ENCODE peak calls at places on chromosomes 16 and 17, in eight cellular contexts. One of them, this sample, is unnamed.
A peak's percentile ranks its signal among the peaks of the same experiment; 100 is the strongest.

GRCh38 chr17:48530887-48531272 is at the start of gene HOXB1:
- DNase-seq in upper lobe of right lung: no peak
- DNase-seq in cardiac muscle cell: no peak
- DNase-seq in AG04450: no peak
- DNase-seq in ovary: no peak
- DNase-seq in fibroblast of lung: no peak
- DNase-seq in tibial nerve: no peak
- DNase-seq in GM23248: no peak
- DNase-seq in this sample: no peak

GRCh38 chr16:67781548-67781921 is 24.8 kb downstream of the RANBP10 start:
- DNase-seq in upper lobe of right lung: no peak
- DNase-seq in cardiac muscle cell: no peak
- DNase-seq in AG04450: no peak
- DNase-seq in ovary: no peak
- DNase-seq in fibroblast of lung: peak; percentile 16
- DNase-seq in tibial nerve: no peak
- DNase-seq in GM23248: no peak
- DNase-seq in this sample: no peak

GRCh38 chr17:4147751-4148310 is 4.8 kb downstream of the CYB5D2 start:
- DNase-seq in upper lobe of right lung: no peak
- DNase-seq in cardiac muscle cell: no peak
- DNase-seq in AG04450: no peak
- DNase-seq in ovary: no peak
- DNase-seq in fibroblast of lung: no peak
- DNase-seq in tibial nerve: no peak
- DNase-seq in GM23248: peak; percentile 50
- DNase-seq in this sample: no peak

GRCh38 chr16:67459066-67459857 is 21.7 kb downstream of the ATP6V0D1 start:
- DNase-seq in upper lobe of right lung: peak; percentile 82
- DNase-seq in cardiac muscle cell: peak; percentile 88
- DNase-seq in AG04450: no peak
- DNase-seq in ovary: no peak
- DNase-seq in fibroblast of lung: no peak
- DNase-seq in tibial nerve: no peak
- DNase-seq in GM23248: peak; percentile 33
- DNase-seq in this sample: no peak

GRCh38 chr16:14284930-14285541 is 213.9 kb downstream of the MRTFB start:
- DNase-seq in upper lobe of right lung: peak; percentile 86
- DNase-seq in cardiac muscle cell: peak; percentile 71
- DNase-seq in AG04450: peak; percentile 27
- DNase-seq in ovary: no peak
- DNase-seq in fibroblast of lung: no peak
- DNase-seq in tibial nerve: peak; percentile 41
- DNase-seq in GM23248: peak; percentile 86
- DNase-seq in this sample: peak; percentile 61

GRCh38 chr17:59498421-59499307 is 66.7 kb upstream of the DHX40 start:
- DNase-seq in upper lobe of right lung: no peak
- DNase-seq in cardiac muscle cell: no peak
- DNase-seq in AG04450: no peak
- DNase-seq in ovary: no peak
- DNase-seq in fibroblast of lung: peak; percentile 74
- DNase-seq in tibial nerve: no peak
- DNase-seq in GM23248: no peak
- DNase-seq in this sample: no peak

GRCh38 chr16:61323456-61323855 is 712.8 kb downstream of the CDH8 start:
- DNase-seq in upper lobe of right lung: no peak
- DNase-seq in cardiac muscle cell: no peak
- DNase-seq in AG04450: no peak
- DNase-seq in ovary: no peak
- DNase-seq in fibroblast of lung: peak; percentile 0
- DNase-seq in tibial nerve: no peak
- DNase-seq in GM23248: no peak
- DNase-seq in this sample: peak; percentile 48

GRCh38 chr17:4892063-4892410 is 7.3 kb upstream of the C17orf107 start:
- DNase-seq in upper lobe of right lung: no peak
- DNase-seq in cardiac muscle cell: no peak
- DNase-seq in AG04450: no peak
- DNase-seq in ovary: no peak
- DNase-seq in fibroblast of lung: no peak
- DNase-seq in tibial nerve: no peak
- DNase-seq in GM23248: no peak
- DNase-seq in this sample: no peak

GRCh38 chr16:19223235-19223847 is 55.3 kb downstream of the SYT17 start:
- DNase-seq in upper lobe of right lung: no peak
- DNase-seq in cardiac muscle cell: peak; percentile 14
- DNase-seq in AG04450: no peak
- DNase-seq in ovary: no peak
- DNase-seq in fibroblast of lung: no peak
- DNase-seq in tibial nerve: peak; percentile 19
- DNase-seq in GM23248: peak; percentile 5
- DNase-seq in this sample: peak; percentile 7

GRCh38 chr17:4492762-4493561 is 5.7 kb upstream of the SPNS2 start:
- DNase-seq in upper lobe of right lung: no peak
- DNase-seq in cardiac muscle cell: peak; percentile 86
- DNase-seq in AG04450: no peak
- DNase-seq in ovary: peak; percentile 69
- DNase-seq in fibroblast of lung: peak; percentile 20
- DNase-seq in tibial nerve: peak; percentile 42
- DNase-seq in GM23248: peak; percentile 27
- DNase-seq in this sample: no peak

GRCh38 chr16:67000384-67001158 is 12.2 kb downstream of the CES4A start:
- DNase-seq in upper lobe of right lung: peak; percentile 91
- DNase-seq in cardiac muscle cell: peak; percentile 70
- DNase-seq in AG04450: no peak
- DNase-seq in ovary: peak; percentile 81
- DNase-seq in fibroblast of lung: peak; percentile 18
- DNase-seq in tibial nerve: peak; percentile 61
- DNase-seq in GM23248: peak; percentile 52
- DNase-seq in this sample: no peak

GRCh38 chr16:82580293-82580900 is 46.4 kb upstream of the CDH13 start:
- DNase-seq in upper lobe of right lung: no peak
- DNase-seq in cardiac muscle cell: peak; percentile 19
- DNase-seq in AG04450: no peak
- DNase-seq in ovary: no peak
- DNase-seq in fibroblast of lung: peak; percentile 62
- DNase-seq in tibial nerve: no peak
- DNase-seq in GM23248: peak; percentile 42
- DNase-seq in this sample: no peak

GRCh38 chr16:29975811-29976511 is 2.3 kb downstream of the TAOK2 start:
- DNase-seq in upper lobe of right lung: no peak
- DNase-seq in cardiac muscle cell: no peak
- DNase-seq in AG04450: no peak
- DNase-seq in ovary: peak; percentile 23
- DNase-seq in fibroblast of lung: no peak
- DNase-seq in tibial nerve: no peak
- DNase-seq in GM23248: peak; percentile 19
- DNase-seq in this sample: no peak

GRCh38 chr17:351436-351713 is 1.2 kb downstream of the RPH3AL start:
- DNase-seq in upper lobe of right lung: no peak
- DNase-seq in cardiac muscle cell: no peak
- DNase-seq in AG04450: no peak
- DNase-seq in ovary: no peak
- DNase-seq in fibroblast of lung: no peak
- DNase-seq in tibial nerve: no peak
- DNase-seq in GM23248: no peak
- DNase-seq in this sample: no peak

GRCh38 chr17:30599424-30600061 is 122.3 kb downstream of the GOSR1 start:
- DNase-seq in upper lobe of right lung: no peak
- DNase-seq in cardiac muscle cell: no peak
- DNase-seq in AG04450: no peak
- DNase-seq in ovary: no peak
- DNase-seq in fibroblast of lung: no peak
- DNase-seq in tibial nerve: no peak
- DNase-seq in GM23248: no peak
- DNase-seq in this sample: no peak
- H3K4me3 ChIP-seq in upper lobe of right lung: peak overlapping the region; percentile 63
- H3K4me3 ChIP-seq in cardiac muscle cell: peak overlapping the region; percentile 65
- H3K4me3 ChIP-seq in AG04450: peak overlapping the region; percentile 75
- H3K4me3 ChIP-seq in ovary: peak overlapping the region; percentile 52
- H3K4me3 ChIP-seq in fibroblast of lung: peak overlapping the region; percentile 66
- H3K4me3 ChIP-seq in tibial nerve: peak overlapping the region; percentile 96
- H3K4me3 ChIP-seq in GM23248: peak overlapping the region; percentile 79
- H3K4me3 ChIP-seq in this sample: peak overlapping the region; percentile 77

DNA sequence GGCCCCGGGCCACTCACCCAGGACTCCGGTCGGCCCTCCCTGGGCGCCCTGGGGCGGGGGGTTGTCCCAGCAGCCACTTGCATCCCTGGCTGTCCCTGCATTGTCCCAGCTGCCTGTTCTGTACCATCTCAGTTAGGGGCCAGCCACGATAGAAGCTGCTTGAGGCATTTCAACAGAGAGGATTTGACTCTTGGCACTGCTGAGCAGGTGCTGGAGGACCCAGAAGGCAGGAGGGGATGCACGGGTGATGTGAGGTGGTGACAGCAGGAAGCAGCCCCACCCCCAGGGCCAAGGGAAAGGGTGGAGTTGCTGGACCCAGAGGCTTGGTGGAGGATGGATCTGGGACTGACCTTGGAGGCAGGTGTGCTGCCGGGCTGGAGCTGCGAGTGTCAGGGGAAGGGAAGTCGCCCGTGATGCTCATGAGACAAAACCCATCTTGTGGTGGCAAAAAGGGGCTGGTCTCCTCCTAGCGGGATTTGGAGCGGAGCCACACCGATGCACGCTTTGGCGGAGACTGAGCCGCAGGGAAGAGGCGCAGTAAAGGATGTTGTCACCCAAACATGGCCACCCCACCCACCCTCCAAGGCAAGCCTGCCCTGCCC is 188.0 kb upstream of the GSE1 start:
- DNase-seq in upper lobe of right lung: peak; percentile 60
- DNase-seq in cardiac muscle cell: no peak
- DNase-seq in AG04450: no peak
- DNase-seq in ovary: peak; percentile 30
- DNase-seq in fibroblast of lung: no peak
- DNase-seq in tibial nerve: no peak
- DNase-seq in GM23248: no peak
- DNase-seq in this sample: no peak
- H3K27ac ChIP-seq in upper lobe of right lung: no peak overlapping the region
- H3K27ac ChIP-seq in cardiac muscle cell: no peak overlapping the region
- H3K27ac ChIP-seq in AG04450: no peak overlapping the region
- H3K27ac ChIP-seq in ovary: no peak overlapping the region
- H3K27ac ChIP-seq in fibroblast of lung: no peak overlapping the region
- H3K27ac ChIP-seq in tibial nerve: no peak overlapping the region
- H3K27ac ChIP-seq in GM23248: no peak overlapping the region
- H3K27ac ChIP-seq in this sample: no peak overlapping the region

DNA sequence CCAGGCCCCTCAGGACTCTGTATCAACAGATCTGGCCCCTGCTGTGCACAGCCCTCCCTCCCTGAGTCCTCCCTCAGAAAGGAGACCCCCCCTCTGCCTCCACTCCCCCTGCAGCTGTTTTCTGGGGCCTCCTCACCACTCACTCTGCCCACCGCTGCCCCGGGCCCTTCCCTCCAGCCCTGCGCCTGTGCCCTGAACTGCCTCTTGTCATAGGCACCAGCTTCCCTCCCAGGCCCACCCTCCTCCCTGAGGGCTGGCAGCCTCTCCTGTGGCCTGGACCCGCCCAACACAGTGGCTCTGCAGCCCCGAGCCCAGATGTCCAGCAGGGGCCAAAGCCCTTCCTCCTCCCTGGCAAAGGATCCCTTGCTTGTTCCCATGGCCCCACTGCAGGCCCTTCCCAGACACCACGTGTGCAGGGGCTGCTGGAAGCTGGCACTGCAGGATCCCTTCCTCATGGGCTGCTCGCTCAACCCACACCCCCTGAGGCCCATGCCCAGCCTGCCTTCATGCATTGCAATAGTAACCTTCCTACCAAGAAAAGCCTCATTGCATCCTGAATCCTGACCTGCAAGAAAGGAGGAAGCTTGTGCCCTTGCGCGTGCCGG is 25.8 kb downstream of the GNPTG start:
- DNase-seq in upper lobe of right lung: no peak
- DNase-seq in cardiac muscle cell: no peak
- DNase-seq in AG04450: no peak
- DNase-seq in ovary: no peak
- DNase-seq in fibroblast of lung: no peak
- DNase-seq in tibial nerve: no peak
- DNase-seq in GM23248: no peak
- DNase-seq in this sample: no peak
- H3K4me3 ChIP-seq in upper lobe of right lung: no peak overlapping the region
- H3K4me3 ChIP-seq in cardiac muscle cell: no peak overlapping the region
- H3K4me3 ChIP-seq in AG04450: no peak overlapping the region
- H3K4me3 ChIP-seq in ovary: no peak overlapping the region
- H3K4me3 ChIP-seq in fibroblast of lung: no peak overlapping the region
- H3K4me3 ChIP-seq in tibial nerve: no peak overlapping the region
- H3K4me3 ChIP-seq in GM23248: no peak overlapping the region
- H3K4me3 ChIP-seq in this sample: no peak overlapping the region

GRCh38 chr17:83152221-83152744 is 72.9 kb downstream of the METRNL start:
- DNase-seq in upper lobe of right lung: no peak
- DNase-seq in cardiac muscle cell: no peak
- DNase-seq in AG04450: no peak
- DNase-seq in ovary: no peak
- DNase-seq in fibroblast of lung: no peak
- DNase-seq in tibial nerve: no peak
- DNase-seq in GM23248: no peak
- DNase-seq in this sample: no peak

GRCh38 chr17:83151056-83151441 is 71.6 kb downstream of the METRNL start:
- DNase-seq in upper lobe of right lung: no peak
- DNase-seq in cardiac muscle cell: no peak
- DNase-seq in AG04450: no peak
- DNase-seq in ovary: no peak
- DNase-seq in fibroblast of lung: no peak
- DNase-seq in tibial nerve: peak; percentile 4
- DNase-seq in GM23248: no peak
- DNase-seq in this sample: no peak

GRCh38 chr17:83152745-83153611 is 73.6 kb downstream of the METRNL start:
- DNase-seq in upper lobe of right lung: no peak
- DNase-seq in cardiac muscle cell: no peak
- DNase-seq in AG04450: no peak
- DNase-seq in ovary: no peak
- DNase-seq in fibroblast of lung: no peak
- DNase-seq in tibial nerve: peak; percentile 63
- DNase-seq in GM23248: no peak
- DNase-seq in this sample: no peak

GRCh38 chr17:83150369-83151055 is 71.1 kb downstream of the METRNL start:
- DNase-seq in upper lobe of right lung: no peak
- DNase-seq in cardiac muscle cell: no peak
- DNase-seq in AG04450: no peak
- DNase-seq in ovary: no peak
- DNase-seq in fibroblast of lung: no peak
- DNase-seq in tibial nerve: no peak
- DNase-seq in GM23248: no peak
- DNase-seq in this sample: no peak

DNA sequence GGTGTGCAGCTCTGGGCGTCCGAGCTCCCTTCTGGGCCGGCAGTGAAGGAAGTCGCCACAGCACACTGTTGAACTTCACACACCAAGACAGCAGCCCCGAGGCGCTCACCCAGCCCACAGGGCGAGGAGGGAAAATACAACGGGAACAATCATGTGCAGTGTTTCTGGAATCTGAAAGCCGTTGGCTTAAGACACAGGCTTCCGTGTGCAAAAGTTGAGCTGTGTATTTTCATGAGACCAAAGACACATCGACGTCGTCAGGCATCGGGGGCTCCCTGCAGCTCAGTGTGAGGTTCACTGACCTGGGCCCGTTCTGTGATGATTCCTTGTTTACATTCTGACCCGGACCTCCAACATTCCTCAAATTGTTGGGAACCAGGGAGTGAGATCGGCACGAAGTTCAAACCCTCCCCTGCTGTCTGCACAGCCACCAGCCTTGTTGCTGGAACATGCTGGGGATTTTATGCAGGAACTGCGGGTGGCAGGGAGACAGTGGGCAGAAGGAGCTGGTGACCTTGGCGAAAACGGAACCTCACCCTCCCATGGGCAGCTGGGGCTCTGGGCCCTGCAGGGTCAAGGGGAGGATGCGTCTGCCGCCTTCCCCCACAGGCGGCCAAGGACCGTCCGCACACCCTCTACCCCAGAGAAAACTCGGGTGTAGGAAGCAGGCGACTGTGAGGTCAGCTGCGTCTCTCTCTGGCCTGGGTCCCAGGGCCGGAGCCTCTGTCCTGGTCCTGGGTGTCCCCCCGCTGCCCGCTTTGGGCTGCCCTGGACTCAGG is 72.2 kb downstream of the METRNL start:
- DNase-seq in upper lobe of right lung: no peak
- DNase-seq in cardiac muscle cell: no peak
- DNase-seq in AG04450: no peak
- DNase-seq in ovary: peak; percentile 60
- DNase-seq in fibroblast of lung: peak; percentile 27
- DNase-seq in tibial nerve: no peak
- DNase-seq in GM23248: peak; percentile 27
- DNase-seq in this sample: peak; percentile 27
- H3K27ac ChIP-seq in upper lobe of right lung: no peak overlapping the region
- H3K27ac ChIP-seq in cardiac muscle cell: no peak overlapping the region
- H3K27ac ChIP-seq in AG04450: no peak overlapping the region
- H3K27ac ChIP-seq in ovary: no peak overlapping the region
- H3K27ac ChIP-seq in fibroblast of lung: no peak overlapping the region
- H3K27ac ChIP-seq in tibial nerve: peak overlapping the region; percentile 70
- H3K27ac ChIP-seq in GM23248: no peak overlapping the region
- H3K27ac ChIP-seq in this sample: no peak overlapping the region